ENCODE peak calls at places on chromosomes 11 and 22, in nine cellular contexts. L, F, H, M, U, D, E, X and B are unnamed samples.

GRCh38 chr11:45332486-45332934 is 46.4 kb upstream of the SYT13 start:
- DNase-seq in L (no peak), F (peak; percentile 29), H (no peak), M (no peak), U (peak; percentile 45), D (peak; percentile 24), E (peak; percentile 19), X (no peak), B (no peak)

GRCh38 chr11:34791725-34792124 is 124.5 kb downstream of the APIP start:
- DNase-seq in L (no peak), F (no peak), H (no peak), M (no peak), U (no peak), D (peak; percentile 17), E (no peak), X (no peak), B (no peak)

GRCh38 chr11:110710520-110711381 is 1.5 kb downstream of the ARHGAP20 start:
- DNase-seq in L (peak; percentile 57), F (no peak), H (peak; percentile 80), M (peak; percentile 80), U (peak; percentile 81), D (peak; percentile 9), E (peak; percentile 51), X (no peak), B (peak; percentile 31)

GRCh38 chr11:79437981-79438630 is 2.7 kb downstream of the TENM4 start:
- DNase-seq in L (no peak), F (no peak), H (no peak), M (peak; percentile 79), U (peak; percentile 24), D (no peak), E (peak; percentile 63), X (no peak), B (peak; percentile 23)

GRCh38 chr11:123072279-123072678 is 10.3 kb upstream of the HSPA8 start:
- DNase-seq in L (peak; percentile 85), F (no peak), H (no peak), M (no peak), U (no peak), D (no peak), E (no peak), X (no peak), B (no peak)

GRCh38 chr11:57049749-57050148 is 61.0 kb downstream of the OR5AK2 start:
- DNase-seq in L (no peak), F (no peak), H (no peak), M (no peak), U (no peak), D (no peak), E (no peak), X (no peak), B (no peak)

GRCh38 chr11:123374622-123374968 is 55.5 kb upstream of the GRAMD1B start:
- DNase-seq in L (no peak), F (no peak), H (no peak), M (no peak), U (no peak), D (no peak), E (no peak), X (no peak), B (no peak)

GRCh38 chr11:34278708-34279297 is 79.0 kb downstream of the ABTB2 start:
- DNase-seq in L (no peak), F (no peak), H (peak; percentile 85), M (no peak), U (no peak), D (no peak), E (no peak), X (peak; percentile 32), B (no peak)

GRCh38 chr11:33001281-33001680 is 14.4 kb upstream of the DEPDC7 start:
- DNase-seq in L (no peak), F (no peak), H (no peak), M (no peak), U (no peak), D (no peak), E (peak; percentile 10), X (no peak), B (no peak)

DNA sequence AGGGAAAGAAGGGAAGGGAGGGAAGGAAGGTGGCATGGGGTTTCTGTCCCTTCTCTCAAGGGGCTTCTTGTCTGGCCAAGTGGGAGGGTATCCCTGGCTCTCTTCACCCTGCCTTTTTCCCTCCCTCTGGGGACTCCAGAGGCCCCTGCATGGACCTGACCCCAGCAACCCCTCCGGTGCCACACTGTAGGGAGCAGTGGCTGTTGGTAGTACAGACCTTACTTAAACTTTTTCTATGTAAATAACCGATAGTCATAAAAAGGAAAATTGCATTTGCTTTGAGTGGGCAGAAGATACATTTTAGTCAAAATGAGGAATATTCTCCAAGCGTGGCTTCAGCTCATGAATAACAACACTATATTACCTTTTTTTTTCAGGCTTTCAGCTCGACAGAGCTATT is 1384.0 kb downstream of the BRD1 start:
- DNase-seq in L (no peak), F (no peak), H (no peak), M (no peak), U (no peak), D (no peak), E (no peak), X (no peak), B (no peak)
- H3K9me3 ChIP-seq in L (no peaks in the 10 kb centered on the region), F (no peaks in the 10 kb centered on the region), H (no peaks in the 10 kb centered on the region), M (no peaks in the 10 kb centered on the region), U (no peaks in the 10 kb centered on the region), D (no peaks in the 10 kb centered on the region), E (peaks cover 67% of the 10 kb centered on the region), X (peaks cover 2% of the 10 kb centered on the region), B (no peaks in the 10 kb centered on the region)

DNA sequence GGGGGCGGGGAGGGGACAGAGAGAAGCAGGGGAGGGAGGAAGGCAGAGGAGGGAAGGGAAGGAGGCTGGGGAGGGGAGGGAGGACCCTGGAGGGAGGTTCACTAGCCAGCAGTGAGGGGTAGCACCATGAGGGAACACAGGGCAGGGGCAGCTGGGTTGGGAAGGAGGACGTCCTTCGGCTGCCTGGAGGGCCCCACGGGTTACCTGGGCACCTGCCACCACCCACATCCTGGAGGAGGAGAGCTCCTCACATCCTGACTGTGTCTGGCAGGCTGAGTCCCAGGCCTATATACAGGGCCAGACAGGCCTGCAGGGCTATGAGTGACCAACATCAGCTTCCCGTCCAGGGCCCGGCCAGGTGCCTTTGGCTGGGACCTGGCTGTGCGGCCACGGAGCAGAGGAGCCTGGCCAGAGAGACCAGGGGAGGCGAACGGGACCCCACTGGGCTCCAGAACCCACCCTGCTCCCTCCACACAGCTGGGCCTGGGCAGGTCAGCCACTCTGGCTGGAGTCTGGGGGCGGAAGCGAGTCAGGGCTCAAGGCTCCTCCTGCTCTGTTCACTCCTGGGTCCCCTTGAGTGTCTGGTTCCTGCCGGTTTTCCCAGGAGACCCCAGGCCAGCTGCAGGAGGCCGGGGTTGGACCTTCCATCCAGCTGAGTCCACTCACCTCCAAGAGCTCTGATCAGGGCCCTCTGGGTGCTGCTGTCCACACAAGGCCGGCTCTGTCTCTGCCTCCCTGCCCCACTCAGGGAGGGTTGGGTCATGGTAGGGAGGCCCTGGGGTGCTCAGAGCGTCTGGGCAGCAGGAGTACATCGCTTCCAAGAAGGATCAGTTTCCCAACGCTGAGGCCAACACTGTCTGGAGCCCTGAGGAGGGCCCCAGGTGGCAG is 677.7 kb downstream of the BRD1 start:
- DNase-seq in L (no peak), F (no peak), H (no peak), M (peak; percentile 71), U (no peak), D (no peak), E (no peak), X (no peak), B (no peak)
- H3K27ac ChIP-seq in L (no peak overlapping the region), F (no peak overlapping the region), H (no peak overlapping the region), M (no peak overlapping the region), U (no peak overlapping the region), D (no peak overlapping the region), E (no peak overlapping the region), X (no peak overlapping the region), B (no peak overlapping the region)

GRCh38 chr22:19172213-19173046 is 6.1 kb downstream of the SLC25A1 start:
- DNase-seq in L (no peak), F (no peak), H (no peak), M (no peak), U (no peak), D (no peak), E (no peak), X (no peak), B (no peak)

GRCh38 chr22:19175602-19176174 is 2.8 kb downstream of the SLC25A1 start:
- DNase-seq in L (no peak), F (no peak), H (peak; percentile 74), M (no peak), U (no peak), D (no peak), E (no peak), X (no peak), B (peak; percentile 31)

GRCh38 chr22:19175026-19175601 is 3.4 kb downstream of the SLC25A1 start:
- DNase-seq in L (no peak), F (no peak), H (no peak), M (no peak), U (no peak), D (no peak), E (no peak), X (no peak), B (no peak)

GRCh38 chr22:19174106-19175025 is 4.2 kb downstream of the SLC25A1 start:
- DNase-seq in L (no peak), F (no peak), H (peak; percentile 89), M (no peak), U (peak; percentile 38), D (peak; percentile 57), E (peak; percentile 42), X (peak; percentile 15), B (no peak)

DNA sequence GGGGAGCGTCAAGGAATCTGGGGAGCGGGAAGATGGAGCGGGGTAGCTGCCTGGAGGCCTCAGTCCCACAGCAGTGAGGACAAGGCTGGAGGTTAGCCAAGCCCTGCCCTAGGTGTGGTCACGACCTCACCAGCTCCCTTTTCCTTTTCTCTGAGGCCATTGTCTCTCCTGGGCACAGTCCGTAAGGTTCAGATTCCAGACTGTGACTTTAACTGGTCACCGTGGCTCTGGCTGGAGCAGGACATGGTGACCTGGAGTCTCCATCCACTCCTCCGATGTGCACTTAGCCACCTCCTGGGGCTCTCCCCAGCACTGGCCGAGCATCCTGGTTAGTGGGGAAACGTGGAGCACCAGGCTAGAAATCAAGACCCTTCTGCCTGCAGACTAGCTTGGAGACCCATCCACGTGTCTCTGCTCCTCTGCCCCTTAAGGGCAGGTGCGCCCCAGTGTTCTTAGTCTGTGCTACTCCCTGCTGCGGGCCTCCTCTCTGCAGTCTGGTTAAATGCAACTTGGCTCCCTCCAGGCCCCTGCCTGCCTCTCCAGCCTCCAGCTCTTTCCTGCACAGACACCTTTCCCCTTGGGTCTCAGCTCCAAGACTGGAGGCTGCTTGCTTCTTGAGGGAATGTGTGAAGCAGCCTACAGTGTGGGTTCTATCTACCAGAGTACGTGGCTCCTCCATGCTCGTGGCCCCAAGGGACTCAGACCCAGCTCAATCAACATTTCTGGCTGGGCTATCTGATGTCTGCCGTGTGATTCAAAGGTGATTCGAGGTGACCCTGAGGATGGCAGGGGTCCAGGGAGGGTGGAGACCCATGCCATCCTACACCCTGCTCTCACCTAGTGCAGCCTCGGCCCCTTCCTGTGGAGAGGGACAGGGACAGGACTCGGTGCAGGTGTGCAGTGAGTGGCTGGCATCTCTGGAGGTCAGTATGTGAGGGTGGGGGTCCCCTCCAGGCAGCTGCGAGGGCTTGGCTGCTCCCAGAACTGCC is 5.2 kb downstream of the SLC25A1 start:
- DNase-seq in L (no peak), F (no peak), H (no peak), M (no peak), U (no peak), D (peak; percentile 24), E (no peak), X (no peak), B (no peak)
- TF ChIP-seq POLR2A in L (no peak), F (no peak), H (no peak), M (no peak), U (no peak), D (peak; percentile 39), E (no peak), X (peak; percentile 17), B (no peak)

DNA sequence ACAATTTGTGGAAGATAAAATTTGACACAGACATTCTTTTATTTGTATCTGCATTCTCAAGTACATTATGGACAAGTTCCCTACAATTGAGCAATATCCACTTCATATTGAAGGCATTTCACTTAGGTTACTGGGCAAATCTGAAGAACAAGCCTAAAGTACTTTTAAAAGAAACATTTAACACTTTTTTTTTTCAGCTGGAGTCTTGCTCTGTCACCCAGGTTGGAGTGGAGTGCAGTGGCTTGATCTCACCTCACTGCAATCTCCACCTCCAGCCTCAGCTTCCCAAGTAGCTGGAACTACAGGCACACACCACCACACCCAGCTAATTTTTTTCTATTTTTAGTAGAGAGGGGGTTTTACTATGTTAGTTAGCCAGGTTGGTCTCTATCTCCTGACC is 70.2 kb downstream of the OR4C45 start:
- DNase-seq in L (no peak), F (no peak), H (no peak), M (no peak), U (no peak), D (no peak), E (no peak), X (no peak), B (no peak)
- H3K9me3 ChIP-seq in L (no peaks in the 10 kb centered on the region), F (no peaks in the 10 kb centered on the region), H (no peaks in the 10 kb centered on the region), M (peaks cover 4% of the 10 kb centered on the region), U (no peaks in the 10 kb centered on the region), D (peaks cover 20% of the 10 kb centered on the region), E (peaks cover 15% of the 10 kb centered on the region), X (no peaks in the 10 kb centered on the region), B (no peaks in the 10 kb centered on the region)